ENCODE peak calls at places on chromosomes 7 and 10, in eight cellular contexts. M is GM03348; X is activated CD4-positive, alpha-beta memory T cell treated with anti-CD3 and anti-CD28 coated beads for 36 hours; K is IMR-90; N is fibroblast of the conjunctiva; F is astrocyte of the cerebellum; Q is stimulated activated naive B cell treated with anti-CD40 and anti-IgM and Interleukin-4, amounts not matched to agents 10 μg/mL and 1 μg/mL and 100 μg/mL, for 72 hours; W is islet precursor cell. B is an unnamed sample.

GRCh38 chr10:104155591-104155990 is 33.6 kb downstream of the SFR1 start:
- DNase-seq in M (no peak), X (no peak), K (no peak), N (no peak), F (no peak), Q (no peak), W (no peak), B (no peak)

GRCh38 chr7:12557282-12557681 is 13.2 kb upstream of the SCIN start:
- DNase-seq in M (no peak), X (no peak), K (no peak), N (no peak), F (no peak), Q (no peak), W (no peak), B (peak)

GRCh38 chr10:95429639-95430038 is 131.5 kb downstream of the SORBS1 start:
- DNase-seq in M (no peak), X (no peak), K (no peak), N (no peak), F (no peak), Q (no peak), W (no peak), B (no peak)

GRCh38 chr7:48182736-48183369 is 11.6 kb downstream of the ABCA13 start:
- DNase-seq in M (peak), X (no peak), K (peak), N (no peak), F (peak), Q (no peak), W (no peak), B (no peak)

GRCh38 chr10:26738354-26738753 is 40.9 kb downstream of the PDSS1 start:
- DNase-seq in M (no peak), X (no peak), K (no peak), N (no peak), F (no peak), Q (no peak), W (no peak), B (no peak)

GRCh38 chr10:48497965-48498770 is 106.7 kb downstream of the ARHGAP22 start:
- DNase-seq in M (no peak), X (no peak), K (no peak), N (no peak), F (no peak), Q (no peak), W (no peak), B (no peak)

GRCh38 chr7:65804887-65805286 is 68.0 kb upstream of the VKORC1L1 start:
- DNase-seq in M (no peak), X (no peak), K (no peak), N (no peak), F (no peak), Q (no peak), W (peak), B (no peak)

GRCh38 chr10:76302936-76303656 is 871.7 kb downstream of the LRMDA start:
- DNase-seq in M (no peak), X (no peak), K (no peak), N (no peak), F (no peak), Q (no peak), W (peak), B (no peak)

GRCh38 chr10:21527634-21528451 is 2.4 kb upstream of the SKIDA1 start:
- DNase-seq in M (no peak), X (no peak), K (peak), N (no peak), F (no peak), Q (no peak), W (no peak), B (no peak)

GRCh38 chr7:25186436-25186835 is 41.9 kb downstream of the NPVF start:
- DNase-seq in M (no peak), X (no peak), K (no peak), N (no peak), F (no peak), Q (no peak), W (no peak), B (no peak)

B was measured in Calu3.